ENCODE peak calls at places on chromosomes 6 and 20, in five cellular contexts. I is T follicular helper cell; B is naive thymus-derived CD4-positive, alpha-beta T cell; C is retina; M is NCI-H2081. L is an unnamed sample.

GRCh38 chr6:113558966-113559365 is 298.2 kb upstream of the MARCKS start:
- DNase-seq in M (no peak), I (no peak), B (no peak), C (no peak), L (no peak)

GRCh38 chr6:110858562-110859214 is 15.9 kb upstream of the AMD1 start:
- DNase-seq in C (no peak), B (no peak), M (no peak), I (no peak), L (no peak)

GRCh38 chr6:115618311-115618710 is 442.4 kb downstream of the FRK start:
- DNase-seq in I (no peak), M (no peak), C (no peak), B (no peak), L (no peak)

GRCh38 chr6:116840091-116840490 is 11.2 kb upstream of the GPRC6A start:
- DNase-seq in M (no peak), I (no peak), C (no peak), B (no peak), L (no peak)

GRCh38 chr20:10090588-10091166 is 55.9 kb downstream of the ANKEF1 start:
- DNase-seq in I (peak; percentile 1), B (peak; percentile 7), M (peak; percentile 57), C (peak; percentile 56), L (peak; percentile 55)

GRCh38 chr6:162177733-162178132 is 549.8 kb downstream of the PRKN start:
- DNase-seq in M (peak; percentile 22), B (no peak), C (peak; percentile 55), I (no peak), L (peak; percentile 1)

GRCh38 chr6:111464184-111464583 is 18.8 kb downstream of the REV3L start:
- DNase-seq in B (no peak), I (no peak), C (no peak), M (no peak), L (no peak)

GRCh38 chr6:81614292-81614691 is 138.2 kb downstream of the TENT5A start:
- DNase-seq in I (no peak), M (peak; percentile 18), B (no peak), C (no peak), L (peak; percentile 59)

GRCh38 chr6:43489277-43490072 is 12.1 kb downstream of the TJAP1 start:
- DNase-seq in M (no peak), I (no peak), C (peak; percentile 69), B (no peak), L (no peak)

GRCh38 chr6:26571592-26572296 is 25.0 kb upstream of the ABT1 start:
- DNase-seq in M (peak; percentile 78), I (no peak), B (peak; percentile 66), C (peak; percentile 72), L (peak; percentile 82)

L was measured in COR-L47.